ENCODE peak calls at places on chromosomes 4 and X, in six cellular contexts. X is AG10803; U is coronary artery; A is CD4-positive, alpha-beta memory T cell; N is SJSA1; T is IMR-90. H is an unnamed sample.

GRCh38 chr4:158444621-158445020 is 77.1 kb upstream of the RXFP1 start:
- DNase-seq in X (no peak), U (no peak), A (no peak), N (no peak), T (peak; percentile 12), H (no peak)

GRCh38 chr4:151854731-151855130 is 93.9 kb upstream of the GATB start:
- DNase-seq in X (no peak), U (no peak), A (no peak), N (peak; percentile 10), T (peak; percentile 30), H (no peak)

GRCh38 chrX:153342762-153343558 is 9.0 kb downstream of the ZNF275 start:
- DNase-seq in X (peak; percentile 13), U (no peak), A (no peak), N (no peak), T (no peak), H (no peak)

GRCh38 chr4:188934320-188934975 is 795.2 kb downstream of the TRIML1 start:
- DNase-seq in X (peak; percentile 27), U (no peak), A (no peak), N (peak; percentile 12), T (peak; percentile 81), H (no peak)

GRCh38 chr4:10416441-10416840 is 40.8 kb downstream of the ZNF518B start:
- DNase-seq in X (no peak), U (no peak), A (no peak), N (no peak), T (no peak), H (no peak)

GRCh38 chr4:56049428-56050212 is 100.9 kb downstream of the CEP135 start:
- DNase-seq in X (no peak), U (no peak), A (no peak), N (peak; percentile 30), T (no peak), H (peak; percentile 75)

GRCh38 chr4:55574252-55574651 is 17.8 kb downstream of the PDCL2 start:
- DNase-seq in X (no peak), U (no peak), A (no peak), N (no peak), T (no peak), H (no peak)

GRCh38 chr4:169009281-169010124 is 552 bp downstream of the CBR4 start:
- DNase-seq in X (peak; percentile 50), U (peak; percentile 81), A (peak; percentile 62), N (no peak), T (peak; percentile 53), H (peak; percentile 82)

GRCh38 chrX:33379839-33380238 is 168.5 kb upstream of the DMD start:
- DNase-seq in X (no peak), U (no peak), A (no peak), N (no peak), T (no peak), H (no peak)

GRCh38 chrX:79400618-79401017 is 33.5 kb upstream of the ITM2A start:
- DNase-seq in X (no peak), U (no peak), A (peak; percentile 25), N (no peak), T (no peak), H (no peak)

GRCh38 chrX:131987252-131987651 is 35.9 kb upstream of the STK26 start:
- DNase-seq in X (no peak), U (no peak), A (peak; percentile 71), N (no peak), T (no peak), H (no peak)

GRCh38 chrX:77597090-77597489 is 149.9 kb downstream of the FGF16 start:
- DNase-seq in X (peak; percentile 32), U (no peak), A (no peak), N (peak; percentile 5), T (peak; percentile 48), H (no peak)

GRCh38 chrX:136204571-136204970 is 46.6 kb downstream of the MAP7D3 start:
- DNase-seq in X (peak; percentile 83), U (no peak), A (peak; percentile 67), N (peak; percentile 55), T (peak; percentile 57), H (peak; percentile 3)

DNA sequence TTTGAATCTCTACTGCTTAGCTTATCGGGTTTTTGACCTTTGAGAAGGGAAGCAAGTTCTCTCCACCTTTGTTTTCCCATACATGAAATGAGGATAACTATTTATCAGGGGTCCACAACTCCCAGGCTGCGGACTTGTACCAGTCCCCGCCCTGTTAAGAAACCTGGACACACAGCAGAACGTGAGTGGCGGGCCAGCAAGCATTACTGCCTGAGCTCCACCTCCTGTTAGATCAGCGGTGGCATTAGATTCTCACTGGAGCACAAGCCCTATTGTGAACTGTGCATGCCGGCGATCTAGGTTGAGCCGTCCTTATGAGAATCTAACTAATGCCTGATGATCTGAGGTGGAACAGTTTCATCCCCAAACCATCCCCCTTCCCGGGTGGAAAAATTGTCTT is 579.5 kb downstream of the GALNTL6 start:
- DNase-seq in X (no peak), U (no peak), A (no peak), N (no peak), T (no peak), H (no peak)
- H3K4me3 ChIP-seq in X (no peak overlapping the region), U (no peak overlapping the region), A (no peak overlapping the region), N (no peak overlapping the region), T (no peak overlapping the region), H (no peak overlapping the region)

DNA sequence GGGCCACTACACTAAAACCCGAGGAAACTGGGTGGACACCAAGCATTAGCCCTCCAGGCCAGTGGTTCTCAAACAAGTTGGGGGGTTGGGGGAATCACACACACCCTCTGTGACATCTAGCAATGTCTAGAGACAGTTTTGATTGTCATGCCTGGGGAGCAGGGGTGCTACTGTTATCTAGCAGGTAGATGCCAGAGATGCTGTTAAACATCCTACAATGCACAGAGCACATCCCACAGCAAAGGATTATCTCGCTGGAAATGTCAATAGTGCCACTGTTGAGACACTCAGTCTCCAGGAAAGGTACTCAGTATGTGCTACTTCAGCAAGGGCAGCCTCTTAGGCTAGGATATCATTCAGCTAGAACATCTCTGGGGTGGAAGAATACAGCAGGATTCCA is 1.3 kb downstream of the SMC1A start:
- DNase-seq in X (no peak), U (no peak), A (no peak), N (no peak), T (no peak), H (no peak)
- H3K4me3 ChIP-seq in X (peak overlapping the region; percentile 74), U (peak overlapping the region; percentile 86), A (peak overlapping the region; percentile 76), N (peak overlapping the region; percentile 91), T (peak overlapping the region; percentile 71), H (peak overlapping the region; percentile 69)

DNA sequence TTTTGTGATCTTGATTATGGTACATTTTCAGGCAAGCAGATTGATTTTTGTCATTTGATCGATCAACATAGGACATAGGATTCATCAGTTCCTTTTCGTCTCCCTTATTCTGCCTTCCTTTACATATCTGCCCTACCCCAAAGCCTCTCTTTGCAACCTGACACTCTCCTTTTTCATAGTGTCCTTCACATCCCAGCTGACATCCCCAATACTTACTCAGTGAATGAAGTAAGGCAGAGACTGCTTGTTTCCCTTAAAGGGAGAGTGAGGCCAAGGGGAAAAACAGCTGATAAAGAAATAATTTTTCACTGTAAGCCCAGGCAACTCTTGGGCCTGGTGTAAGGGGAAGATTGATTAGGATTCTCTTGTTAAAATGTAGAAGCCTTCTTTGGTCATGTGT is 69.8 kb downstream of the GBA3 start:
- DNase-seq in X (no peak), U (no peak), A (no peak), N (no peak), T (no peak), H (peak; percentile 12)
- H3K4me3 ChIP-seq in X (no peak overlapping the region), U (no peak overlapping the region), A (no peak overlapping the region), N (no peak overlapping the region), T (no peak overlapping the region), H (no peak overlapping the region)

DNA sequence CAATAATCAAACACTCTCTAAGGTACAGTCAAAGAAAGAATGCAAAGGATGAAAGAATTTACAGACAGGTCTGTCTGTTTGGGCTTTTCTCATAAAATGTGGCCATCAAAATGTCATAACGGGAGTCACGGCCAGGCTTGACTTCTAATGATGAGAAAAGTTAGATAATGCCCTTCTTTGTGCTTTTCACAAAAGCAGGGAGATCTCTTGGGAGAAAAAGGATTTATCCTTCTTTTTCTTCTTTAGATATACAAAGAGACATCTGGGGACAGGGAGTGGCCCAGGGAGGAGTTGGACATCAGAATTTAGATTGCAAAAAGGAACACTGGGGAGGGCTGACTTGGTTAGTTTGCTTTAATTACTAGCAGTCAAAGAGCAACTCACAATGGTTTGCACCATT is 93.1 kb downstream of the SLC39A8 start:
- DNase-seq in X (no peak), U (no peak), A (no peak), N (no peak), T (no peak), H (no peak)
- H3K4me3 ChIP-seq in X (no peak overlapping the region), U (no peak overlapping the region), A (no peak overlapping the region), N (no peak overlapping the region), T (no peak overlapping the region), H (no peak overlapping the region)

DNA sequence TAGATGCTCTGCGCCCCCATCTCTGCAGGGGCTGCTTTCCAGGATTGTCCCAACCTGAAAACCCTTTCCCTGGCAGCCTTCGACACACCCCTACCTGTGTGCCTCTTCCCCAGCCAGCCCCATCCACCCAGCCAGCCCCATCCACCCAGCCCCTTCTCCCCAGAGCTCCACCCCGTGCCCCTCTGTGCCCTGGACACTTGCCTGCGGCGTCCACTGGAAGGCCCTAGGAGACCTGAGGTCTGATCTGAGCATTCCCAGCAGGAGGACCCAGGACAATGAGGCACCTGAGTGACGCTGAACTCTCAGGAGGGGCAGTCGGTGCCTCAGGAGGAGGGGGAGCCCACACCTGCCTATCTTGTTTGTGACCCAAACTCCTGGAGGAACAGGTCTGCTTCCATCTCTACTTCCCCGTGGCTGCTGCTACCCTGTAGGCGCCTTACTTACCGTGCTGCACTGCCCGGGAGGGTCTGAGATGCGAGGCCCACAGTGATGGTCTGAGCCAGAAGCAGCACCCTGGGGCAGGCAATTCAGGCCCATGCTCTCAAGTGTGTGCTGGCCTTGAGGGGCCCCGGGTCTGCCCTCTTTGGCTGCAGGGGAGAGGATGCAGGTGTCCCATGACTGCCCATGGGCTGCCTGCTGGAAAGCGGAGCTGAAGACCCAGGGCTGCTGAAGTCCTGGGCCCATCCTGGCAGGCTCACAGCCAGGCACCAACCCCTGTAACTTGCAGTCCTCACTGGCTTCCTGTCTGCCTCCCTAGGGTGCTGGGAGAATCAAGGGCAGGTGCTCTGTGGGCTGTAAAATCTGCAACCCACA is 4.9 kb downstream of the LRPAP1 start:
- DNase-seq in X (no peak), U (peak; percentile 26), A (no peak), N (no peak), T (no peak), H (no peak)
- H3K4me3 ChIP-seq in X (no peak overlapping the region), U (no peak overlapping the region), A (no peak overlapping the region), N (no peak overlapping the region), T (no peak overlapping the region), H (no peak overlapping the region)

DNA sequence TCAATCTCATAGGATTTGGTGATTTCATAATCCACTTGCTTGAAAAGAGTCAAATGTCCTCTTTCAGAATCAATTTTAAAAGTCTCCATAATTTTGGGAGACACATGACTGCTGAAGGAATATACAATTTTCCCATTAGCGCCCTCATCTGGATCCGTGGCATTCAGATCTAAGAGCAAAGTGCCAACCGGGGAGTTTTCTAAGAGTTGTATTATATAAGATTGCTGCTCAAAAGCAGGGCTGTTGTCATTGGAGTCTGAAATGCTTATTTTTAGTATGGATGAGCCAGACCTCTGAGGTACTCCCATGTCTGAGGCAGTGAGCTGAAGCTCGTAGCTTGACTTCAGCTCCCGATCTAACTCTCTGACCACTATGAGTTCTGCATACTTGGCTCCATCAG is 1.2 kb downstream of the PCDH18 start:
- DNase-seq in X (peak; percentile 68), U (no peak), A (no peak), N (no peak), T (peak; percentile 65), H (peak; percentile 30)
- H3K4me3 ChIP-seq in X (peak overlapping the region; percentile 90), U (peak overlapping the region; percentile 84), A (no peak overlapping the region), N (peak overlapping the region; percentile 50), T (peak overlapping the region; percentile 62), H (peak overlapping the region; percentile 98)

GRCh38 chr4:129429566-129430339 is 333.8 kb downstream of the C4orf33 start:
- DNase-seq in X (no peak), U (no peak), A (no peak), N (no peak), T (no peak), H (no peak)
- H3K4me3 ChIP-seq in X (no peak overlapping the region), U (no peak overlapping the region), A (no peak overlapping the region), N (no peak overlapping the region), T (no peak overlapping the region), H (no peak overlapping the region)